ENCODE peak calls at places on chromosome 9, in five cellular contexts. X is GM04504; V is CD8-positive, alpha-beta memory T cell; U is H1; H is ovary. T is an unnamed sample.

GRCh38 chr9:79611091-79611614 is 39.4 kb downstream of the TLE4 start:
- DNase-seq in H (no peak), X (peak; percentile 97), V (no peak), U (no peak), T (no peak)

GRCh38 chr9:86471501-86471900 is 117.3 kb upstream of the TUT7 start:
- DNase-seq in H (no peak), V (no peak), X (no peak), U (no peak), T (no peak)

GRCh38 chr9:89386797-89387196 is 68.5 kb downstream of the SECISBP2 start:
- DNase-seq in H (no peak), V (no peak), U (no peak), X (no peak), T (no peak)

GRCh38 chr9:13555989-13556500 is 276.6 kb upstream of the MPDZ start:
- DNase-seq in U (no peak), V (no peak), X (no peak), H (no peak), T (no peak)

GRCh38 chr9:36903541-36904435 is 130.3 kb downstream of the PAX5 start:
- DNase-seq in H (peak; percentile 54), X (no peak), U (no peak), V (no peak), T (peak; percentile 67)

GRCh38 chr9:78786794-78787193 is 489.9 kb downstream of the PSAT1 start:
- DNase-seq in V (no peak), X (peak; percentile 40), U (no peak), H (no peak), T (no peak)

GRCh38 chr9:125513634-125514413 is 193.2 kb downstream of the MAPKAP1 start:
- DNase-seq in V (no peak), X (no peak), U (no peak), H (peak; percentile 52), T (no peak)

GRCh38 chr9:136354592-136355085 is 8.9 kb downstream of the DNLZ start:
- DNase-seq in H (peak; percentile 68), U (no peak), V (no peak), X (no peak), T (no peak)

GRCh38 chr9:97740848-97741821 is 44.0 kb upstream of the XPA start:
- DNase-seq in X (no peak), U (peak; percentile 88), V (peak; percentile 18), H (peak; percentile 61), T (no peak)

GRCh38 chr9:104177003-104177611 is 83.0 kb downstream of the SMC2 start:
- DNase-seq in U (no peak), X (no peak), H (no peak), V (no peak), T (no peak)

GRCh38 chr9:92146610-92147009 is 31.4 kb upstream of the SPTLC1 start:
- DNase-seq in H (no peak), U (no peak), X (no peak), V (no peak), T (no peak)

GRCh38 chr9:82982271-82982880 is 80.6 kb downstream of the RASEF start:
- DNase-seq in H (no peak), V (no peak), U (no peak), X (no peak), T (no peak)

GRCh38 chr9:126522957-126523356 is 90.8 kb upstream of the LMX1B start:
- DNase-seq in V (no peak), X (no peak), U (no peak), H (no peak), T (no peak)

GRCh38 chr9:107243757-107244156 is 39.3 kb upstream of the RAD23B start:
- DNase-seq in H (no peak), U (no peak), V (peak; percentile 1), X (no peak), T (no peak)

GRCh38 chr9:77648458-77649108 is 461 bp upstream of the GNA14 start:
- DNase-seq in H (peak; percentile 79), V (no peak), U (peak; percentile 85), X (no peak), T (no peak)

GRCh38 chr9:134832471-134832870 is 48.1 kb upstream of the FCN2 start:
- DNase-seq in H (no peak), X (no peak), V (no peak), U (no peak), T (no peak)

GRCh38 chr9:132409828-132410528 is at the start of gene CFAP77:
- DNase-seq in H (peak; percentile 61), U (peak; percentile 79), X (no peak), V (peak; percentile 26), T (peak; percentile 89)

GRCh38 chr9:107587175-107587963 is 97.8 kb upstream of the KLF4 start:
- DNase-seq in V (no peak), X (no peak), U (no peak), H (no peak), T (no peak)

GRCh38 chr9:126151671-126152050 is 175.0 kb upstream of the MVB12B start:
- DNase-seq in V (no peak), X (no peak), U (no peak), H (peak; percentile 12), T (peak; percentile 72)

GRCh38 chr9:113343732-113344231 is 3.7 kb upstream of the WDR31 start:
- DNase-seq in U (no peak), V (no peak), H (peak; percentile 41), X (peak; percentile 52), T (no peak)

GRCh38 chr9:33377089-33377715 is 25.2 kb downstream of the AQP7 start:
- DNase-seq in X (no peak), U (no peak), V (no peak), H (no peak), T (peak; percentile 16)

GRCh38 chr9:1698991-1699390 is 316.2 kb upstream of the SMARCA2 start:
- DNase-seq in V (no peak), X (no peak), H (no peak), U (no peak), T (no peak)

GRCh38 chr9:132489536-132489935 is 79.5 kb downstream of the CFAP77 start:
- DNase-seq in V (no peak), X (no peak), U (no peak), H (no peak), T (no peak)

GRCh38 chr9:131744171-131744714 is 4.4 kb upstream of the RAPGEF1 start:
- DNase-seq in H (no peak), U (no peak), X (no peak), V (peak; percentile 39), T (no peak)

GRCh38 chr9:131094622-131095021 is 1.7 kb upstream of the AIF1L start:
- DNase-seq in X (peak; percentile 38), H (no peak), V (no peak), U (no peak), T (no peak)

GRCh38 chr9:94212091-94212490 is 47.0 kb upstream of the ZNF169 start:
- DNase-seq in H (no peak), V (no peak), U (no peak), X (no peak), T (no peak)

T was measured in mesenteric fat pad.